ENCODE peak calls at places on chromosomes 5 and 9, in five cellular contexts. C, S, Z, W and H are unnamed samples.

GRCh38 chr9:95044731-95045508 is 272.6 kb downstream of the FANCC start:
- ATAC-seq in C (no peak), S (no peak), Z (no peak), W (no peak), H (no peak)

GRCh38 chr5:126745259-126745992 is 31.5 kb upstream of the LMNB1 start:
- ATAC-seq in C (no peak), S (no peak), Z (no peak), W (no peak), H (no peak)

GRCh38 chr5:167947312-167947711 is 344.1 kb upstream of the WWC1 start:
- ATAC-seq in C (no peak), S (no peak), Z (no peak), W (no peak), H (no peak)

GRCh38 chr5:144328505-144328904 is 157.8 kb downstream of the KCTD16 start:
- ATAC-seq in C (no peak), S (no peak), Z (no peak), W (no peak), H (no peak)

GRCh38 chr9:121185774-121186403 is 15.8 kb downstream of the RAB14 start:
- ATAC-seq in C (peak; percentile 18), S (peak; percentile 52), Z (peak; percentile 68), W (peak; percentile 56), H (no peak)

GRCh38 chr5:139141841-139142240 is 56.3 kb downstream of the SIL1 start:
- ATAC-seq in C (no peak), S (no peak), Z (no peak), W (no peak), H (no peak)

GRCh38 chr5:37640088-37640487 is 199.8 kb downstream of the GDNF start:
- ATAC-seq in C (no peak), S (no peak), Z (no peak), W (no peak), H (no peak)

GRCh38 chr5:148401604-148402003 is 17.8 kb downstream of the FBXO38 start:
- ATAC-seq in C (peak; percentile 60), S (no peak), Z (no peak), W (peak; percentile 55), H (no peak)

GRCh38 chr5:39341934-39342333 is 22.4 kb downstream of the C9 start:
- ATAC-seq in C (no peak), S (no peak), Z (no peak), W (no peak), H (no peak)

GRCh38 chr5:76787237-76787636 is 31.6 kb upstream of the F2RL1 start:
- ATAC-seq in C (no peak), S (no peak), Z (no peak), W (no peak), H (no peak)

GRCh38 chr9:126956929-126957686 is 42.5 kb downstream of the RALGPS1 start:
- ATAC-seq in C (no peak), S (no peak), Z (no peak), W (no peak), H (no peak)

GRCh38 chr9:34501889-34502425 is 20.8 kb downstream of the ENHO start:
- ATAC-seq in C (no peak), S (no peak), Z (no peak), W (no peak), H (no peak)

GRCh38 chr9:107847977-107848376 is 358.4 kb upstream of the KLF4 start:
- ATAC-seq in C (no peak), S (no peak), Z (no peak), W (no peak), H (no peak)

GRCh38 chr5:113989913-113990305 is 372.0 kb upstream of the KCNN2 start:
- ATAC-seq in C (no peak), S (no peak), Z (no peak), W (no peak), H (no peak)

GRCh38 chr5:66459728-66460127 is 136.5 kb upstream of the MAST4 start:
- ATAC-seq in C (no peak), S (no peak), Z (no peak), W (no peak), H (no peak)

GRCh38 chr9:8649807-8650206 is 850.2 kb upstream of the DMAC1 start:
- ATAC-seq in C (no peak), S (no peak), Z (no peak), W (no peak), H (no peak)

GRCh38 chr5:143501176-143501840 is 97.8 kb upstream of the NR3C1 start:
- ATAC-seq in C (no peak), S (no peak), Z (no peak), W (no peak), H (no peak)

GRCh38 chr5:159917919-159918487 is 1.7 kb downstream of the ADRA1B start:
- ATAC-seq in C (no peak), S (no peak), Z (no peak), W (no peak), H (no peak)

GRCh38 chr9:109549386-109549785 is 51.3 kb upstream of the PTPN3 start:
- ATAC-seq in C (no peak), S (no peak), Z (no peak), W (no peak), H (no peak)